ENCODE peak calls at places on chromosomes 3 and 15, in seven cellular contexts. T, W, H, A, J, N and Z are unnamed samples.

GRCh38 chr15:82810863-82811421 is 1.5 kb downstream of the WHAMM start:
- DNase-seq in T (no peak), W (no peak), H (no peak), A (no peak), J (no peak), N (peak; percentile 35), Z (no peak)

GRCh38 chr3:99662838-99663570 is 24.6 kb downstream of the COL8A1 start:
- DNase-seq in T (no peak), W (no peak), H (no peak), A (no peak), J (no peak), N (no peak), Z (no peak)

GRCh38 chr3:123353852-123354238 is 95.0 kb downstream of the ADCY5 start:
- DNase-seq in T (no peak), W (peak; percentile 52), H (no peak), A (no peak), J (no peak), N (no peak), Z (no peak)

GRCh38 chr3:108022316-108023150 is 68.3 kb downstream of the CD47 start:
- DNase-seq in T (no peak), W (no peak), H (no peak), A (peak; percentile 71), J (no peak), N (no peak), Z (no peak)

GRCh38 chr15:64925335-64926330 is 13.9 kb downstream of the ANKDD1A start:
- DNase-seq in T (no peak), W (no peak), H (no peak), A (no peak), J (no peak), N (no peak), Z (no peak)

GRCh38 chr3:155015776-155016451 is 64.2 kb upstream of the MME start:
- DNase-seq in T (no peak), W (no peak), H (no peak), A (no peak), J (no peak), N (peak; percentile 100), Z (no peak)

GRCh38 chr3:1191061-1191460 is 98.2 kb downstream of the CNTN6 start:
- DNase-seq in T (no peak), W (no peak), H (no peak), A (no peak), J (no peak), N (no peak), Z (no peak)

GRCh38 chr3:132038198-132038825 is 3.5 kb upstream of the CPNE4 start:
- DNase-seq in T (no peak), W (peak; percentile 37), H (no peak), A (no peak), J (no peak), N (peak; percentile 20), Z (no peak)

GRCh38 chr3:100463002-100463401 is 29.4 kb upstream of the TMEM45A start:
- DNase-seq in T (no peak), W (peak; percentile 70), H (peak; percentile 43), A (no peak), J (peak; percentile 50), N (peak; percentile 4), Z (peak; percentile 42)

GRCh38 chr3:123688241-123688747 is 103.4 kb upstream of the HACD2 start:
- DNase-seq in T (peak; percentile 67), W (peak; percentile 89), H (no peak), A (no peak), J (no peak), N (no peak), Z (no peak)

GRCh38 chr15:63373330-63373729 is 8.3 kb downstream of the CA12 start:
- DNase-seq in T (no peak), W (no peak), H (no peak), A (no peak), J (no peak), N (no peak), Z (no peak)

GRCh38 chr3:62084558-62084957 is 288.8 kb downstream of the FEZF2 start:
- DNase-seq in T (no peak), W (no peak), H (peak; percentile 18), A (no peak), J (no peak), N (no peak), Z (no peak)

GRCh38 chr15:64246364-64247189 is 83.8 kb upstream of the PPIB start:
- DNase-seq in T (peak; percentile 40), W (peak; percentile 38), H (no peak), A (no peak), J (no peak), N (no peak), Z (no peak)

GRCh38 chr3:181728470-181728869 is 16.7 kb downstream of the SOX2 start:
- DNase-seq in T (no peak), W (no peak), H (no peak), A (no peak), J (no peak), N (no peak), Z (no peak)

GRCh38 chr3:8589880-8590556 is 54.6 kb downstream of the SSUH2 start:
- DNase-seq in T (no peak), W (no peak), H (no peak), A (no peak), J (no peak), N (no peak), Z (no peak)

GRCh38 chr3:100548053-100548452 is 55.6 kb downstream of the TMEM45A start:
- DNase-seq in T (no peak), W (no peak), H (no peak), A (no peak), J (no peak), N (no peak), Z (no peak)

GRCh38 chr15:72116680-72117447 is 1.1 kb downstream of the MYO9A start:
- DNase-seq in T (no peak), W (peak; percentile 16), H (no peak), A (no peak), J (no peak), N (peak; percentile 36), Z (no peak)

GRCh38 chr15:75203017-75203907 is 1.6 kb downstream of the C15orf39 start:
- DNase-seq in T (no peak), W (no peak), H (no peak), A (no peak), J (no peak), N (peak; percentile 38), Z (peak; percentile 42)

GRCh38 chr15:45919806-45920205 is 285.0 kb downstream of the SQOR start:
- DNase-seq in T (peak; percentile 36), W (no peak), H (no peak), A (peak; percentile 75), J (no peak), N (no peak), Z (no peak)

GRCh38 chr3:109784852-109785631 is 447.7 kb upstream of the DPPA4 start:
- DNase-seq in T (no peak), W (no peak), H (no peak), A (no peak), J (no peak), N (no peak), Z (no peak)

GRCh38 chr3:38128303-38128655 is 8.6 kb downstream of the ACAA1 start:
- DNase-seq in T (no peak), W (no peak), H (no peak), A (no peak), J (no peak), N (no peak), Z (no peak)

GRCh38 chr15:79515628-79516027 is 83.5 kb downstream of the MINAR1 start:
- DNase-seq in T (no peak), W (no peak), H (no peak), A (no peak), J (no peak), N (no peak), Z (no peak)

GRCh38 chr3:132703733-132704132 is 18.5 kb downstream of the NPHP3 start:
- DNase-seq in T (no peak), W (no peak), H (no peak), A (no peak), J (no peak), N (no peak), Z (no peak)

GRCh38 chr3:58025824-58026579 is 17.8 kb downstream of the FLNB start:
- DNase-seq in T (no peak), W (no peak), H (peak; percentile 55), A (no peak), J (no peak), N (no peak), Z (peak; percentile 59)

GRCh38 chr3:122975163-122975923 is 52.2 kb downstream of the SEMA5B start:
- DNase-seq in T (no peak), W (no peak), H (peak; percentile 63), A (no peak), J (peak; percentile 80), N (peak; percentile 70), Z (no peak)

GRCh38 chr3:73883497-73883896 is 258.8 kb upstream of the PDZRN3 start:
- DNase-seq in T (no peak), W (no peak), H (no peak), A (no peak), J (no peak), N (no peak), Z (no peak)

GRCh38 chr3:63972196-63972595 is 51.1 kb downstream of the PSMD6 start:
- DNase-seq in T (no peak), W (peak; percentile 51), H (no peak), A (no peak), J (no peak), N (no peak), Z (no peak)

GRCh38 chr3:181755959-181756358 is 44.2 kb downstream of the SOX2 start:
- DNase-seq in T (no peak), W (no peak), H (no peak), A (no peak), J (no peak), N (no peak), Z (no peak)

GRCh38 chr3:59374812-59375211 is 325.0 kb upstream of the CFAP20DC start:
- DNase-seq in T (no peak), W (no peak), H (no peak), A (no peak), J (no peak), N (peak; percentile 6), Z (no peak)

GRCh38 chr15:45144775-45145174 is 15.0 kb downstream of the DUOX1 start:
- DNase-seq in T (no peak), W (no peak), H (no peak), A (peak; percentile 40), J (no peak), N (no peak), Z (no peak)

GRCh38 chr3:141366285-141367037 is 1.8 kb upstream of the ZBTB38 start:
- DNase-seq in T (peak; percentile 44), W (peak; percentile 54), H (peak; percentile 32), A (peak; percentile 70), J (no peak), N (no peak), Z (peak; percentile 60)

GRCh38 chr15:29968099-29968892 is 114.5 kb upstream of the GOLGA8J start:
- DNase-seq in T (no peak), W (peak; percentile 29), H (no peak), A (no peak), J (no peak), N (no peak), Z (no peak)

GRCh38 chr15:69593981-69594966 is 141.7 kb downstream of the RPLP1 start:
- DNase-seq in T (no peak), W (peak; percentile 46), H (peak; percentile 79), A (peak; percentile 95), J (peak; percentile 85), N (peak; percentile 99), Z (peak; percentile 95)

GRCh38 chr3:60497922-60498321 is 753.3 kb downstream of the FHIT start:
- DNase-seq in T (no peak), W (no peak), H (no peak), A (no peak), J (no peak), N (no peak), Z (no peak)

GRCh38 chr3:139198929-139199328 is 144.9 kb upstream of the MRPS22 start:
- DNase-seq in T (peak; percentile 37), W (no peak), H (no peak), A (no peak), J (no peak), N (no peak), Z (no peak)

GRCh38 chr15:96595951-96596350 is 265.5 kb downstream of the NR2F2 start:
- DNase-seq in T (no peak), W (no peak), H (no peak), A (no peak), J (no peak), N (no peak), Z (no peak)

GRCh38 chr3:190371152-190371551 is 16.8 kb upstream of the CLDN16 start:
- DNase-seq in T (no peak), W (no peak), H (no peak), A (no peak), J (no peak), N (no peak), Z (no peak)

GRCh38 chr15:93046721-93047120 is 42.3 kb downstream of the RGMA start:
- DNase-seq in T (no peak), W (no peak), H (no peak), A (no peak), J (no peak), N (no peak), Z (no peak)